ENCODE peak calls at places on chromosomes 12 and 14, in seven cellular contexts. F is GM23248, C is GM23338, S is neural progenitor cell, Z is HCT116, K is PC-3, P is hepatocyte. A is an unnamed sample.

GRCh38 chr14:72599579-72600470 is 294.1 kb downstream of the DPF3 start:
- DNase-seq in K (no peak), C (no peak), P (no peak), F (no peak), S (peak), Z (no peak), A (no peak)

GRCh38 chr14:81311128-81311527 is 89.0 kb downstream of the STON2 start:
- DNase-seq in S (no peak), K (no peak), F (no peak), C (no peak), Z (no peak), P (no peak), A (no peak)

GRCh38 chr12:10453144-10453543 is at the start of gene KLRC1:
- DNase-seq in S (no peak), C (no peak), F (no peak), Z (no peak), P (no peak), K (peak), A (no peak)

GRCh38 chr12:83823386-83824045 is 1089.1 kb downstream of the SLC6A15 start:
- DNase-seq in P (peak), K (peak), S (peak), Z (peak), F (peak), C (peak), A (peak)

GRCh38 chr14:73818821-73819220 is 32.8 kb upstream of the PTGR2 start:
- DNase-seq in F (no peak), P (no peak), K (no peak), Z (no peak), C (no peak), S (no peak), A (no peak)

GRCh38 chr14:59377991-59378720 is 87.0 kb downstream of the GPR135 start:
- DNase-seq in Z (no peak), C (no peak), S (no peak), K (no peak), F (no peak), P (no peak), A (no peak)

GRCh38 chr14:22471545-22472121 is 117.4 kb downstream of the DAD1 start:
- DNase-seq in Z (peak), P (peak), F (no peak), K (peak), S (peak), C (peak), A (no peak)

GRCh38 chr12:4214912-4215861 is 58.4 kb upstream of the CCND2 start:
- DNase-seq in C (no peak), S (no peak), Z (no peak), F (no peak), K (no peak), P (no peak), A (peak)

GRCh38 chr14:89507926-89508460 is 91.0 kb upstream of the FOXN3 start:
- DNase-seq in K (peak), C (no peak), F (peak), S (no peak), P (no peak), Z (peak), A (no peak)

GRCh38 chr12:121580959-121581680 is at the start of gene KDM2B:
- DNase-seq in P (peak), S (peak), Z (no peak), K (peak), C (peak), F (peak), A (no peak)

GRCh38 chr14:38735006-38735405 is 368.0 kb downstream of the SEC23A start:
- DNase-seq in K (no peak), C (no peak), F (no peak), P (no peak), Z (no peak), S (no peak), A (no peak)

GRCh38 chr12:67320614-67321305 is 51.6 kb downstream of the CAND1 start:
- DNase-seq in Z (no peak), P (no peak), F (peak), K (no peak), S (no peak), C (peak), A (peak)

GRCh38 chr14:92956961-92957360 is 34.0 kb downstream of the CHGA start:
- DNase-seq in K (no peak), S (no peak), P (no peak), F (no peak), C (no peak), Z (no peak), A (no peak)

GRCh38 chr14:23101213-23101970 is 3.4 kb downstream of the CIROP start:
- DNase-seq in C (no peak), P (no peak), S (no peak), Z (no peak), F (no peak), K (no peak), A (no peak)

GRCh38 chr12:94694732-94695131 is 44.4 kb upstream of the TMCC3 start:
- DNase-seq in F (no peak), Z (no peak), S (no peak), C (no peak), P (no peak), K (no peak), A (no peak)

GRCh38 chr12:94689646-94690036 is 39.3 kb upstream of the TMCC3 start:
- DNase-seq in Z (no peak), F (peak), K (no peak), S (no peak), C (no peak), P (no peak), A (no peak)

GRCh38 chr12:94686834-94687628 is 36.7 kb upstream of the TMCC3 start:
- DNase-seq in P (no peak), S (no peak), Z (no peak), C (no peak), K (peak), F (no peak), A (no peak)

GRCh38 chr12:94689002-94689645 is 38.8 kb upstream of the TMCC3 start:
- DNase-seq in C (no peak), P (peak), S (no peak), K (no peak), Z (no peak), F (peak), A (no peak)

GRCh38 chr12:94690199-94690695 is 39.9 kb upstream of the TMCC3 start:
- DNase-seq in K (no peak), P (peak), F (peak), S (no peak), Z (no peak), C (no peak), A (no peak)
- TF ChIP-seq EZH2phosphoT487 in K (no peak), P (no peak), F (no peak), S (no peak), Z (no peak), C (no peak), A (no peak)

GRCh38 chr12:131828671-131829350 is 618 bp downstream of the MMP17 start:
- DNase-seq in P (peak), C (peak), Z (no peak), F (peak), K (peak), S (peak), A (no peak)
- TF ChIP-seq EZH2 in P (peak), C (no peak), Z (no peak), F (no peak), K (no peak), S (peak), A (no peak)

GRCh38 chr12:125794401-125794800 is 729.2 kb downstream of the AACS start:
- DNase-seq in P (no peak), S (no peak), K (no peak), F (no peak), Z (no peak), C (no peak), A (no peak)
- TF ChIP-seq EZH2phosphoT487 in P (no peak), S (no peak), K (no peak), F (no peak), Z (no peak), C (no peak), A (no peak)

GRCh38 chr12:76591461-76591860 is 31.9 kb upstream of the OSBPL8 start:
- DNase-seq in C (no peak), Z (no peak), K (peak), S (no peak), F (peak), P (no peak), A (no peak)

GRCh38 chr12:76595056-76595455 is 35.5 kb upstream of the OSBPL8 start:
- DNase-seq in P (no peak), Z (no peak), F (peak), S (no peak), C (no peak), K (no peak), A (no peak)
- TF ChIP-seq EZH2 in P (no peak), Z (no peak), F (no peak), S (no peak), C (no peak), K (no peak), A (no peak)

DNA sequence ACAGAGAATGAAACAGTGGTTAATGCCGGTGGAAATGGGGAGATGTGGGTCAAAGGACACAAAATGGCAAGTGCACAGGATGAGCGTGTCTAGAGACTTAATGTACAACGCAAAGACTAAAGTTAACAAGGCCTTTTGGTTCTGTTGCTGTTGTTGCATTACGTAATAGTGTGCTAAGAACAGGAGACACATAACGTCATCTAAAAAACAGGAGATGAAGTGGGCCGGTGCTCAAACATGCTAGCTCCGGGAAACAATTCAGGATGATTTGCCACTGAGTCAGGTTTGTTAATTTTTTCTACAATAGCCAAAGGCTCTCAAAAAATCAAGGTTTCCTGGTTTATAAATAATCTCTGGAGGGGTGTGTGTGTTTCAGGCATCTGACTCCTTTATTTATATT is 55.5 kb downstream of the ETV6 start:
- DNase-seq in K (peak), C (no peak), P (peak), S (no peak), Z (no peak), F (peak), A (no peak)
- TF ChIP-seq EZH2phosphoT487 in K (no peak), C (no peak), P (no peak), S (no peak), Z (no peak), F (no peak), A (no peak)